ENCODE peak calls at places on chromosomes 1 and 21, in five cellular contexts. F is transverse colon; V is tibial artery; Z is left ventricle myocardium inferior; G is naive thymus-derived CD4-positive, alpha-beta T cell. B is an unnamed sample. For H3K4me1 and H3K27me3, the result is how much of the 10 kb centered on the place peaks cover.

GRCh38 chr1:41618066-41618825 is 133.8 kb upstream of the EDN2 start:
- DNase-seq in F (peak), V (peak), Z (peak), G (no peak), B (peak)

GRCh38 chr1:20209471-20209870 is 23.2 kb upstream of the PLA2G2C start:
- DNase-seq in F (no peak), V (no peak), Z (no peak), G (no peak), B (no peak)

GRCh38 chr1:55140546-55140983 is 74.6 kb downstream of the USP24 start:
- DNase-seq in F (peak), V (peak), Z (peak), G (peak), B (peak)

GRCh38 chr1:231163831-231164427 is 2.1 kb downstream of the TRIM67 start:
- DNase-seq in F (no peak), V (no peak), Z (no peak), G (no peak), B (no peak)

GRCh38 chr1:31679676-31680230 is 24.1 kb downstream of the COL16A1 start:
- DNase-seq in F (no peak), V (no peak), Z (no peak), G (no peak), B (no peak)

GRCh38 chr1:247273013-247273412 is 17.1 kb downstream of the VN1R5 start:
- DNase-seq in F (no peak), V (no peak), Z (no peak), G (no peak), B (no peak)

GRCh38 chr1:172863031-172863430 is 187.7 kb downstream of the TNFSF18 start:
- DNase-seq in F (no peak), V (no peak), Z (no peak), G (no peak), B (no peak)

GRCh38 chr1:31447210-31447609 is 34.2 kb downstream of the SERINC2 start:
- DNase-seq in F (no peak), V (no peak), Z (no peak), G (no peak), B (no peak)

GRCh38 chr1:224357626-224358124 is 996 bp downstream of the CNIH4 start:
- DNase-seq in F (no peak), V (no peak), Z (no peak), G (no peak), B (no peak)

GRCh38 chr1:32361674-32362473 is 411 bp downstream of the FAM229A start:
- DNase-seq in F (peak), V (peak), Z (peak), G (no peak), B (peak)

GRCh38 chr1:2604854-2605753 is 18.5 kb downstream of the PRXL2B start:
- DNase-seq in F (no peak), V (peak), Z (no peak), G (no peak), B (no peak)

GRCh38 chr1:157115851-157116734 is 16.5 kb upstream of the ETV3L start:
- DNase-seq in F (no peak), V (peak), Z (no peak), G (no peak), B (no peak)

GRCh38 chr1:54857741-54858665 is 29.0 kb downstream of the DHCR24 start:
- DNase-seq in F (no peak), V (peak), Z (no peak), G (no peak), B (no peak)

GRCh38 chr21:39082656-39083376 is 100.4 kb downstream of the PSMG1 start:
- DNase-seq in F (peak), V (no peak), Z (no peak), G (no peak), B (no peak)

GRCh38 chr1:200266871-200267270 is 143.0 kb downstream of the ZNF281 start:
- DNase-seq in F (no peak), V (no peak), Z (no peak), G (no peak), B (no peak)

GRCh38 chr1:15426492-15427279 is 11.6 kb upstream of the CTRC start:
- DNase-seq in F (peak), V (no peak), Z (no peak), G (no peak), B (peak)

GRCh38 chr1:44014365-44015104 is 16.7 kb downstream of the SLC6A9 start:
- DNase-seq in F (peak), V (no peak), Z (no peak), G (no peak), B (no peak)

GRCh38 chr21:41817228-41817627 is 50.4 kb upstream of the RIPK4 start:
- DNase-seq in F (peak), V (peak), Z (no peak), G (peak), B (peak)

GRCh38 chr1:214351551-214352277 is 70.8 kb downstream of the SMYD2 start:
- DNase-seq in F (no peak), V (no peak), Z (no peak), G (no peak), B (no peak)

GRCh38 chr1:244954358-244954757 is 90.0 kb upstream of the HNRNPU start:
- DNase-seq in F (no peak), V (no peak), Z (no peak), G (no peak), B (no peak)

GRCh38 chr1:244952280-244952933 is 88.1 kb upstream of the HNRNPU start:
- DNase-seq in F (no peak), V (no peak), Z (no peak), G (no peak), B (no peak)

GRCh38 chr1:244955661-244956060 is 91.3 kb upstream of the HNRNPU start:
- DNase-seq in F (no peak), V (no peak), Z (no peak), G (no peak), B (no peak)

GRCh38 chr1:244952940-244953339 is 88.6 kb upstream of the HNRNPU start:
- DNase-seq in F (peak), V (no peak), Z (no peak), G (no peak), B (no peak)

DNA sequence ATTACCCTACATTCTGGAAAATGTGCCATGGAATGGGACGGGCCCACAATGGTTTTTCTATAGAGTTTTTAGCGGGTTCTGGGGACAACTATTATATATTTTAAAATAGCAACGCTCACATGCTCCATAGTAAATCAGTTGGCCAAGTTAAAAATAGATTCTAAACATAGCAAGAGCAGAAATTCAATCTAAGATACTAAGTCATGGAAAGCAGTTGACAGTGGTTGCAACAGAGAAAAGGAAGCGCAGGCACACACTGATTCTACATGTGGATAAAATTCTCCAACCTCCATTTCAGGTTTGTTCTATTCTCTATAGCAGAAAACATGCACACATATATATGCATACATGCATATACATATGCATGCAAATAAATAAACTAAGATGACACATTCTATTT is 89.5 kb upstream of the HNRNPU start:
- DNase-seq in F (no peak), V (no peak), Z (no peak), G (no peak), B (no peak)
- H3K4me1 ChIP-seq in F (under half), V (under half), Z (under half), G (under half), B (under half)

DNA sequence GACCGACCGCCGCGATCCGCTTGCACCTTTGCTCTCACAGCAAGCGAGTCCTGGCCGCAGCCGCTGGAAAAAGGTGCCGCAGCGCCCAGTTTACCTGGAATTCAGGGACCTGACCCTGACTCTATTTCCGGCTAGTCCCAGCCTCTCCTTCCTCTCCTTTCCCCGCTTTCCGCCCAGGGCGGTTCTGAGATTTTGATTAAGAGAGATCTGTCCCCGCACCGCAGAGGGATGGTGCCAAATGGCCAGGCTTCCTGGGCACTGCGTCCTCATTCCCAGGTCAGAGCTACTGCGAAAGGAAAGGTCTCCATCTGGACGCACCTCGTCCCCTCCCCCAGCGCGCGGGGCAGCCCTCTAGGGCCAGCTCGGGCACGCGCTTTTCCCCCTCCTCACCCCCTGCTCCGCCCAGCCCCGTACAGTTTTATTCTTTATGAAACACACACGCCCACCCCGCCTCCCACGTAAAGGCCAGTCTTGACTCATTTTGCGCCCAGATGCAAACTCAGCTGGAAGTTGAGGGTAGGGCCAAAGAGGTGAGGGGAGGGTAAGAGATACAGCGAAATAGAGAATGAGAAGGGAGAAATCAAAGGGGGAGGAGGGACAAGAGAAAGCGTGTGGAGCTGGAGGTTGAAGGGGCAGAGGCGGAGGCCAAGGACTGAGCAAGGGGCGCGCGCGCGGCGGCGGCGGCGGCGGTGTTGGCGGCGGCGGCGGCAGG is 411.8 kb upstream of the ESRRG start:
- DNase-seq in F (no peak), V (no peak), Z (no peak), G (no peak), B (no peak)
- H3K27me3 ChIP-seq in F (half or more), V (under half), Z (half or more), G (under half), B (under half)

DNA sequence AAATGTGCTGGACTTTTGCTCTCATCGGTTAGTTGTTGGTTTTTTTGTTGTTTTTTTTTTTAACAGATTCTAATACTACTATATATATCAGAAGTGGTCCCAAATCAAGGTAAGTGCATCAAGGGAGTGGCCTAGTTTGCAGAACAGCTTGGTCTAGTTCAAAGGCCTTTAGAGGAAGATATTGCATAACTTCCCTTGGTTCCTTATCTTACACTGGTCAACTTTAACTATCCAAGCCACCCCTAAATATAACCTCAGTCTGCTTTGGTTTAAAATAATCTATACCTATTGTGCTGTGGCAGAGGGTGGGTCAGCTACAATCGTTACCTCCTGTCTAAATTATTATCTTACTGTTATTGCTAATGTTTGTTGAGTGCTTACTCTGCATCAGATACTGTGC is 6.9 kb downstream of the S100A12 start:
- DNase-seq in F (no peak), V (no peak), Z (no peak), G (no peak), B (no peak)
- H3K27ac ChIP-seq in F (no peak), V (no peak), Z (no peak), G (no peak), B (no peak)

GRCh38 chr21:34844924-34845238 is 176.1 kb downstream of the CLIC6 start:
- DNase-seq in F (no peak), V (no peak), Z (no peak), G (no peak), B (no peak)

GRCh38 chr21:34846601-34847112 is 177.9 kb downstream of the CLIC6 start:
- DNase-seq in F (peak), V (no peak), Z (no peak), G (no peak), B (no peak)

GRCh38 chr21:34846214-34846575 is 177.4 kb downstream of the CLIC6 start:
- DNase-seq in F (no peak), V (no peak), Z (no peak), G (no peak), B (no peak)

GRCh38 chr21:34844033-34844923 is 175.5 kb downstream of the CLIC6 start:
- DNase-seq in F (peak), V (peak), Z (peak), G (no peak), B (no peak)

GRCh38 chr21:34845521-34846213 is 176.9 kb downstream of the CLIC6 start:
- DNase-seq in F (peak), V (no peak), Z (no peak), G (no peak), B (no peak)
- H3K4me1 ChIP-seq in F (under half), V (under half), Z (under half), G (under half), B (under half)

GRCh38 chr1:205494119-205494518 is 10.3 kb upstream of the CDK18 start:
- DNase-seq in F (no peak), V (no peak), Z (no peak), G (no peak), B (no peak)
- H3K27me3 ChIP-seq in F (under half), V (under half), Z (under half), G (under half), B (under half)

B was measured in ovary.